ENCODE peak calls at places on chromosomes 11 and 22, in ten cellular contexts. B is HT1080; D is fibroblast of lung; O is left colon; Q is activated CD4-positive, alpha-beta T cell treated with anti-CD3 and anti-CD28 coated beads, Interleukin-2, amount 50 U/mL, for 1 hour; R is effector CD4-positive, alpha-beta T cell; K is neural progenitor cell; X is K562; A is kidney glomerular epithelial cell; L is mesendoderm. G is an unnamed sample.

GRCh38 chr11:134544095-134544815 is 132.2 kb upstream of the B3GAT1 start:
- DNase-seq in B (peak), D (no peak), O (no peak), Q (no peak), R (no peak), K (no peak), X (no peak), A (no peak), L (peak), G (no peak)

GRCh38 chr11:111718436-111719325 is 47.5 kb downstream of the PPP2R1B start:
- DNase-seq in B (peak), D (peak), O (peak), Q (no peak), R (no peak), K (peak), X (no peak), A (peak), L (no peak), G (no peak)

GRCh38 chr11:58524232-58525036 is 16.5 kb upstream of the OR5B21 start:
- DNase-seq in B (peak), D (peak), O (peak), Q (peak), R (peak), K (peak), X (peak), A (peak), L (peak), G (no peak)

GRCh38 chr22:29112102-29112501 is 39.3 kb downstream of the KREMEN1 start:
- DNase-seq in B (no peak), D (no peak), O (no peak), Q (no peak), R (no peak), K (no peak), X (no peak), A (no peak), L (peak), G (no peak)

GRCh38 chr22:28346308-28346707 is 333.3 kb downstream of the TTC28 start:
- DNase-seq in B (no peak), D (no peak), O (no peak), Q (no peak), R (no peak), K (no peak), X (no peak), A (no peak), L (no peak), G (no peak)

GRCh38 chr11:133520707-133521106 is 11.6 kb downstream of the OPCML start:
- DNase-seq in B (peak), D (no peak), O (no peak), Q (no peak), R (no peak), K (no peak), X (no peak), A (no peak), L (no peak), G (no peak)

GRCh38 chr22:20589614-20590476 is 82.4 kb downstream of the MED15 start:
- DNase-seq in B (no peak), D (no peak), O (no peak), Q (no peak), R (no peak), K (no peak), X (no peak), A (no peak), L (no peak), G (no peak)

GRCh38 chr11:31826530-31827438 is 15.7 kb upstream of the PAX6 start:
- DNase-seq in B (no peak), D (no peak), O (no peak), Q (no peak), R (no peak), K (peak), X (no peak), A (no peak), L (peak), G (no peak)

G was measured in T-helper 1 cell.